ENCODE peak calls at places on chromosomes 5 and 9, in four cellular contexts. U is SK-N-MC, E is neural progenitor cell, Q is GM23338. O is an unnamed sample.

GRCh38 chr5:112977440-112977861 is 853 bp downstream of the DCP2 start:
- DNase-seq in U (no peak), E (no peak), Q (no peak), O (peak; percentile 14)

GRCh38 chr5:95715799-95716461 is 15.2 kb upstream of the RHOBTB3 start:
- DNase-seq in U (no peak), E (no peak), Q (no peak), O (no peak)

GRCh38 chr5:53099546-53099945 is 10.0 kb downstream of the MOCS2 start:
- DNase-seq in U (no peak), E (no peak), Q (no peak), O (peak; percentile 11)

GRCh38 chr5:74576941-74577456 is 63.5 kb downstream of the ENC1 start:
- DNase-seq in U (no peak), E (no peak), Q (no peak), O (no peak)

GRCh38 chr5:39629946-39630345 is 205.2 kb upstream of the DAB2 start:
- DNase-seq in U (no peak), E (no peak), Q (no peak), O (no peak)

GRCh38 chr5:177162379-177162778 is 28.8 kb downstream of the NSD1 start:
- DNase-seq in U (no peak), E (no peak), Q (no peak), O (no peak)

GRCh38 chr5:78648359-78649219 is at the start of gene LHFPL2:
- DNase-seq in U (no peak), E (peak; percentile 95), Q (peak; percentile 85), O (peak; percentile 89)

GRCh38 chr5:42858031-42858643 is 46.4 kb upstream of the SELENOP start:
- DNase-seq in U (no peak), E (no peak), Q (peak; percentile 9), O (no peak)

DNA sequence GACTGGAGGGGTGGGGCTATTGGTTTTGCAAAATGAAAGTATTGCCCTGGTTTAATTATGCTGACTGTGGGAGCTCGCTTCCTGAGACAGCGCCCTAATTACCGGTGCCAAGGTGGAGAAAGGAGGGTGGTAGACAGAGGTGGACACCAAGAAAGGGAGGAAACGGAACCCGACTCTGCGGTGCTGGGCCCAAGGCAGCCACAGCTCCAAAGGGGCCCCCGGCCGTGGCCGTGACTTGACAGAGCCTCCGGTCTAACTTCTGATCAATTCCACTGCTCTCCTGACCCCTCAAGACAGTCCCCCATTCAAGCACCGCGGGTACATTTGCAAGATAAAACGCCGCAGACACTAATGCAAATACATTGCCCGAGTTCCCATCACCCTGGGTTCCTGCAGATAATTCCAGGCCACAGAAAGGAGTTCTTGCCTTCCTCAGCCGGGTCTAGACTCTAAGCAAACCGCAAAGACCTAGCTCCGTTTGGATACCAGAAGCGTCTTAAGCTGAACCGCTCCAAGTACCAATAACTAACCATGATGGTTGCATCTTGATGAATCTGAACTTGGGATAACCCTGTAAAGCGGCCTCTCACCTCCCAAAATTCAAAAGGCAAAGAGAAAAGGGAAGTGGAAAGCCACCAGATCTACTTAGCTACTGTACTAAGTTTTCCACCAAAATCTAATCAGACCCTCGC is 211.0 kb downstream of the MEF2C start:
- DNase-seq in U (no peak), E (peak; percentile 50), Q (peak; percentile 92), O (no peak)
- TF ChIP-seq EZH2 in U (no peak), E (peak; percentile 86), Q (peak; percentile 50), O (peak; percentile 85)

DNA sequence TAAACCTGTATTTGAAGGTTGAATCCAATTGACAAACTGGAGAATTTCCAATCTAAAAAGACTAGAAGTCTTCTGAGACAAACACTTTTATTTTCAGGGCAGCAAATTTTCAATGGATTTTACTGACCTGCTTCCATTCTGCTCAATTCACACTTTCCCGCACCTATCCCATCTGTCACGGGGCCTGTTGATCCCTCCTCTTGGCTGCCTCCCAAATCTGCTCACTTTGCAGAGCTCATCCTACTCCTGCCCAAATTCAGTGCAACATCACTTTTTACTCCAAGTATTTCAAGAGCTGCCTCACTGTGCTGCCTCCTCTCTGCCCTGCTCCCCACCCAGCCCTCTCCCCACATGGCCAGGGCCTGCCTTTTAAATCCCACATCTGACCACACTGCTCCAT is 35.1 kb downstream of the GOLM1 start:
- DNase-seq in U (no peak), E (no peak), Q (no peak), O (no peak)
- TF ChIP-seq EZH2 in U (no peak), E (no peak), Q (no peak), O (no peak)

GRCh38 chr5:111551569-111552275 is 39.4 kb upstream of the STARD4 start:
- DNase-seq in U (no peak), E (peak; percentile 41), Q (peak; percentile 60), O (no peak)
- TF ChIP-seq EZH2 in U (no peak), E (no peak), Q (no peak), O (no peak)

DNA sequence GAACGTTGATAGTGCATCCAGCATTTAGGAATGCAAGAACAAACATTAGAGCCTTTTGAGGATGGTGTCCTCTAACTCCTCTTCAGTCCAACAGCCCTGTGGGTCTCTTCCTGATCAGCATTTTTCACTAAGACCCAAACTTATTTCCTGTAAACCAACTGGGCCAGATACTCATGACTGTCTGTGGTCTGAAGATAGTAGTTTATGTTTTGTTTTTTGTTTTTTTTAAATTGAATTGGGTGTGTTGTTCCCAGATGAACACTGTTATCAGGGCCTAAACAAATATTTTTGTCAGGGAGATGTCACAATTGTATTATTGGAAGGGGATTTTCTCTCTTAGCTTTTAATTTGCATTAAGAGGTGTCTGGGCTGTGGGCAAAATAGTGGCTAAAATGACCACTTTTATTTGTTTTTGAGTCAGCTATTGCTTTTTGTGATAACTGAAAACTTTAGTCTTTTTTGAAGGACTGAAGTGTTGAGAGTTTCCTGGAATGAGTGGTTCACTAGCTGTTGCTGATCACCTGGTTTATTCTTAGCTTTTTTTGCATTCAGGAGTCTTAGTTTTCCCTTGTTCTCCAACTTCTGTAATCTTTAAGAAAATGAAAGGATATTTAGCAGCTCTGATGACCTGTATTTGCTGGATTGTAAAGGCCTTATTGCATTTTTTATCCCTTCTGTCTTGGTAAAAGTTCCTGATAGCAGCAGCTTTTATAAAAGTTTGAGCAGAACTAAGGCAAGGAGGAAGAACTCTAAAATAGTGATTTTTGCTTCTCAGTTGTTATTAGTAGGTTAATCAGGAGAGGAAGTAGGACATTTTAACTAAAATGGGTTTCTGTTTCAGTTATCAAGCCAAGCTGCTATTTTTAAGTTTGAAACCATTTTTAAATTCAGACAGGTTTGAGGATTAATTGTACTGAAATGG is 5.5 kb downstream of the MAN2A1 start:
- DNase-seq in U (no peak), E (no peak), Q (no peak), O (no peak)
- TF ChIP-seq EZH2 in U (no peak), E (no peak), Q (no peak), O (no peak)

GRCh38 chr5:3948838-3949237 is 353.2 kb downstream of the IRX1 start:
- DNase-seq in U (no peak), E (no peak), Q (no peak), O (no peak)
- TF ChIP-seq EZH2 in U (no peak), E (no peak), Q (no peak), O (no peak)

GRCh38 chr9:88238281-88238571 is 100.0 kb upstream of the SPATA31C2 start:
- DNase-seq in U (no peak), E (no peak), Q (no peak), O (no peak)

GRCh38 chr9:88235615-88236014 is 97.3 kb upstream of the SPATA31C2 start:
- DNase-seq in U (no peak), E (no peak), Q (no peak), O (no peak)

GRCh38 chr9:88237454-88238280 is 99.4 kb upstream of the SPATA31C2 start:
- DNase-seq in U (no peak), E (no peak), Q (no peak), O (no peak)

GRCh38 chr9:88234114-88234513 is 95.8 kb upstream of the SPATA31C2 start:
- DNase-seq in U (no peak), E (no peak), Q (no peak), O (no peak)

GRCh38 chr9:88236531-88237453 is 98.5 kb upstream of the SPATA31C2 start:
- DNase-seq in U (no peak), E (no peak), Q (no peak), O (no peak)
- TF ChIP-seq EZH2 in U (no peak), E (no peak), Q (no peak), O (no peak)

GRCh38 chr5:1666812-1667588 is 132.6 kb downstream of the MRPL36 start:
- DNase-seq in U (no peak), E (peak; percentile 88), Q (peak; percentile 73), O (peak; percentile 82)
- TF ChIP-seq EZH2 in U (no peak), E (no peak), Q (no peak), O (no peak)

GRCh38 chr9:126623667-126624452 is 10.1 kb downstream of the LMX1B start:
- DNase-seq in U (no peak), E (peak; percentile 74), Q (peak; percentile 73), O (no peak)
- TF ChIP-seq EZH2 in U (no peak), E (peak; percentile 98), Q (peak; percentile 74), O (peak; percentile 85)

DNA sequence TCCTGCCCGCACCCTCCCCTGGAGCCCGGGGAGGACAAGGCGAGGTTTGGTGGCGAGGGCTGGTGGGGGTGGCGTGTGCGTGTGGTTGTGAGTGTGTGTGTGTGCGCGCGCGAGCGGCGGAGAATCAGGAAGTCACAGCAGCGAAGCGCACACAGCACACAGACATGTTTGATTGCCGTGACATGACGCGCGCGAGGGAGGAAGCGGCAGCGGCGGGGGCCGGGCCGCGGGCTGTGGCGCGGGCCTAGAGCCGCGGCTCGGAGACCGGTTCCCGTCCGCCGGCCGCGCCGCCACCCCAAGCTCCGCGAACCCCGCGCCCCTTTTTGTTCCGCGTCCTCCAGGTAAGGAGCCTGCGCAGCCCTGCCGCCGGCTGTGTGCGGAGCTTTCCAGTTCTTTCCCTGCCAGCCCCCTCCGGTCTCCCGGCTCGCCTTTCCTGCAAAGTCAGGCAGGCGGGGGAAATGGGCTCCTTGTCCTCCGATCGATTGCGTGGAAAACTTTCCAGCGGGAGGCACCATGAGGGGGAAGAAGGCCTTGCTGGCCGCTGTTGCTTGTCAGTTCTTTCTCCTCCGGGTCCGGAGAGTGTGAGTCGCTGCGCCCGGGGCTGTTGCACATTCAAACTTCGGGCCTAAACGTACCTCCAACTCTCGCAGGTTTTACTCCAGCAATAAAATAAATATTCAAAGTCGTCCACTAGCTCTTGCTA is 2.5 kb downstream of the SMARCA2 start:
- DNase-seq in U (no peak), E (peak; percentile 65), Q (peak; percentile 74), O (peak; percentile 82)
- TF ChIP-seq EZH2 in U (no peak), E (peak; percentile 83), Q (peak; percentile 69), O (no peak)

O was measured in hepatocyte.